ENCODE peak calls at places on chromosomes 7 and 10, in six cellular contexts. N, E, P, J, D and F are unnamed samples.
A peak's percentile ranks its signal among the peaks of the same experiment; 100 is the strongest.

GRCh38 chr10:48518412-48518811 is 86.5 kb downstream of the ARHGAP22 start:
- DNase-seq in N (no peak), E (no peak), P (no peak), J (no peak), D (no peak), F (no peak)

GRCh38 chr7:34165927-34166550 is 260.7 kb downstream of the BMPER start:
- DNase-seq in N (no peak), E (peak; percentile 35), P (peak; percentile 65), J (peak; percentile 60), D (no peak), F (no peak)

GRCh38 chr10:52883996-52884871 is 111.7 kb upstream of the MBL2 start:
- DNase-seq in N (peak; percentile 85), E (peak; percentile 78), P (peak; percentile 73), J (peak; percentile 67), D (peak; percentile 75), F (peak; percentile 77)

GRCh38 chr10:70459061-70459770 is 17.7 kb upstream of the NODAL start:
- DNase-seq in N (no peak), E (no peak), P (no peak), J (no peak), D (no peak), F (peak; percentile 64)

GRCh38 chr7:50208335-50208982 is 96.1 kb upstream of the IKZF1 start:
- DNase-seq in N (no peak), E (no peak), P (no peak), J (no peak), D (no peak), F (no peak)

GRCh38 chr7:98229441-98229840 is 18.2 kb downstream of the BHLHA15 start:
- DNase-seq in N (no peak), E (no peak), P (no peak), J (no peak), D (no peak), F (no peak)

GRCh38 chr7:23654508-23654907 is 25.5 kb upstream of the FAM221A start:
- DNase-seq in N (no peak), E (peak; percentile 32), P (no peak), J (peak; percentile 31), D (no peak), F (peak; percentile 65)

GRCh38 chr10:59006511-59007306 is 169.7 kb upstream of the PHYHIPL start:
- DNase-seq in N (no peak), E (no peak), P (peak; percentile 32), J (peak; percentile 48), D (no peak), F (no peak)

GRCh38 chr7:44963526-44964290 is 15.1 kb downstream of the MYO1G start:
- DNase-seq in N (no peak), E (no peak), P (no peak), J (no peak), D (no peak), F (peak; percentile 27)

GRCh38 chr7:118250860-118251494 is 26.5 kb downstream of the ANKRD7 start:
- DNase-seq in N (no peak), E (no peak), P (no peak), J (no peak), D (no peak), F (no peak)

GRCh38 chr7:130369110-130369711 is 11.1 kb upstream of the CPA1 start:
- DNase-seq in N (no peak), E (peak; percentile 58), P (peak; percentile 92), J (peak; percentile 75), D (no peak), F (no peak)

GRCh38 chr10:8544057-8544380 is 489.5 kb downstream of the GATA3 start:
- DNase-seq in N (no peak), E (peak; percentile 90), P (no peak), J (no peak), D (no peak), F (no peak)

GRCh38 chr10:64219271-64220025 is 698.2 kb downstream of the REEP3 start:
- DNase-seq in N (no peak), E (no peak), P (no peak), J (no peak), D (no peak), F (no peak)

GRCh38 chr7:105580022-105580740 is 1.1 kb downstream of the EFCAB10 start:
- DNase-seq in N (no peak), E (peak; percentile 47), P (no peak), J (no peak), D (no peak), F (no peak)

GRCh38 chr10:114623155-114623554 is 34.9 kb downstream of the ABLIM1 start:
- DNase-seq in N (no peak), E (no peak), P (no peak), J (no peak), D (no peak), F (no peak)

GRCh38 chr7:151061241-151062110 is 2.1 kb downstream of the SLC4A2 start:
- DNase-seq in N (no peak), E (no peak), P (peak; percentile 34), J (no peak), D (no peak), F (peak; percentile 54)

GRCh38 chr7:43199333-43199732 is 86.9 kb downstream of the HECW1 start:
- DNase-seq in N (no peak), E (no peak), P (peak; percentile 58), J (peak; percentile 54), D (no peak), F (no peak)

GRCh38 chr7:81887098-81887497 is 117.3 kb upstream of the HGF start:
- DNase-seq in N (no peak), E (no peak), P (no peak), J (peak; percentile 50), D (no peak), F (no peak)

GRCh38 chr7:80851896-80852476 is 66.9 kb downstream of the SEMA3C start:
- DNase-seq in N (no peak), E (peak; percentile 38), P (peak; percentile 78), J (peak; percentile 83), D (no peak), F (no peak)

GRCh38 chr10:65142641-65143435 is 1621.6 kb downstream of the REEP3 start:
- DNase-seq in N (no peak), E (no peak), P (no peak), J (no peak), D (no peak), F (no peak)

GRCh38 chr7:55246181-55246580 is 119.0 kb upstream of the LANCL2 start:
- DNase-seq in N (no peak), E (no peak), P (no peak), J (peak; percentile 81), D (no peak), F (no peak)

GRCh38 chr10:88828310-88828709 is 23.3 kb downstream of the ANKRD22 start:
- DNase-seq in N (no peak), E (no peak), P (no peak), J (peak; percentile 38), D (no peak), F (no peak)

GRCh38 chr7:20213378-20213777 is 3.8 kb downstream of the MACC1 start:
- DNase-seq in N (no peak), E (no peak), P (no peak), J (no peak), D (no peak), F (no peak)

GRCh38 chr10:51389415-51390342 is 309.7 kb downstream of the CSTF2T start:
- DNase-seq in N (peak; percentile 33), E (peak; percentile 5), P (peak; percentile 59), J (peak; percentile 99), D (peak; percentile 44), F (peak; percentile 68)

GRCh38 chr10:60299390-60299778 is 90.3 kb downstream of the ANK3 start:
- DNase-seq in N (no peak), E (no peak), P (no peak), J (no peak), D (no peak), F (no peak)

GRCh38 chr10:29304259-29305030 is 15.6 kb downstream of the LYZL1 start:
- DNase-seq in N (peak; percentile 15), E (peak; percentile 42), P (peak; percentile 80), J (peak; percentile 70), D (peak; percentile 79), F (peak; percentile 54)

GRCh38 chr10:6151087-6151977 is 51.4 kb upstream of the PFKFB3 start:
- DNase-seq in N (peak; percentile 61), E (peak; percentile 43), P (peak; percentile 76), J (peak; percentile 69), D (no peak), F (peak; percentile 89)
- H3K9ac ChIP-seq in N (no peak overlapping the region), E (no peak overlapping the region), P (peak overlapping the region; percentile 18), J (no peak overlapping the region), D (peak overlapping the region; percentile 73), F (no peak overlapping the region)

GRCh38 chr7:30026229-30027064 is at the start of gene FKBP14:
- DNase-seq in N (peak; percentile 97), E (peak; percentile 99), P (peak; percentile 100), J (peak; percentile 100), D (peak; percentile 96), F (peak; percentile 99)

GRCh38 chr7:30022991-30023390 is 3.5 kb downstream of the FKBP14 start:
- DNase-seq in N (no peak), E (no peak), P (no peak), J (no peak), D (no peak), F (no peak)

GRCh38 chr7:30020535-30020934 is 6.0 kb downstream of the FKBP14 start:
- DNase-seq in N (no peak), E (no peak), P (no peak), J (no peak), D (no peak), F (no peak)

GRCh38 chr7:30027065-30027456 is 559 bp upstream of the FKBP14 start:
- DNase-seq in N (no peak), E (peak; percentile 27), P (no peak), J (peak; percentile 57), D (no peak), F (no peak)

DNA sequence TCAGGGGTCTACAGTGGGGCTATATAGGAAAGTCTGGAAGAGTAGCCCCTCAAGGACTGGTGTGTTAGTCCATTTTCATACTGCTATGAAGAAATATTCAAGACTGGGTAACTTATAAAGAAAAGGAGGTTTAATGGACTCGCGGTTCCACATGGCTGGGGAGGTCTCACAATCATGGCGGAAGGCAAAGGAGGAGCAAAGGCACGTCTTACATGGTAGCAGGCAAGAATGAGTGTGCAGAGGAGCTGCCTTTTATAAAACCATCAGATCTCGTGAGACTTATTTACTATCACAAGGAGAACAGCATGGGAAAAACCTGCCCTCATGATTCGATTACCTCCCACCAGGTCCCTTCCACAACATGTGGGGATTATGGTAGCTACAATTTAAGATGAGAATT is 3.0 kb downstream of the FKBP14 start:
- DNase-seq in N (no peak), E (no peak), P (no peak), J (no peak), D (no peak), F (no peak)
- H4K91ac ChIP-seq in N (no peak overlapping the region), E (no peak overlapping the region), P (no peak overlapping the region), J (no peak overlapping the region), D (no peak overlapping the region), F (no peak overlapping the region)

DNA sequence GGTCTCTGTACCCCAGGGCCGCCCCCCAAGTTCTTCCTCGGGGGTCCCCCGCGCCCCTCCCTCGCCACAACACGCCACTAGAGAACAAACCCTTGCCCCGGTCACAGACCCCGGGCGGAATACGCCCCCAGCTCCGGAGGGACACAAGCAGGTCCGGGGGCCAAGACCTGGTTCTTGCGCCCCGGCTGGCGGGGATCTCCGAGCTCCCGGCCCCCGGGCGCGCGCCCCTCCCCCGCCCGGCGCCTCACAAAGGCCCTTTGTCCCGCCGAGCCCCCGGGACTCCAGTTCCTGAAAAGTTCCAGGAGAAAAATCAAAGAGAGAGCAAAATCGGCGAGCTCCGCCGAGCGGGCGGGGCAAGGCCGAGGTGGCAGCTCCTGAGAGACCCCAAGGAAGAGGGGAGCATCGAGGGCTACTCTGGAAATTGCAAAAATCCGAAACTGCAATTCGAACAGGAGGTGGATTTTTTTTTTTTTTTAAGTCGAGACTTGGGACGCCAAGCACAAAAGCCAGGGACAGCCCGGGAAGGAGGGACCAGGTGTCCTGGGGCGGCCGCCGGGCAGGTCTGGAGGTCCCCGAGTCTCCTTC is 4.0 kb downstream of the TNRC18 start:
- DNase-seq in N (no peak), E (no peak), P (peak; percentile 34), J (no peak), D (peak; percentile 73), F (peak; percentile 53)
- H3K23ac ChIP-seq in N (no peak overlapping the region), E (no peak overlapping the region), P (peak overlapping the region; percentile 79), J (peak overlapping the region; percentile 90), D (peak overlapping the region; percentile 80), F (no peak overlapping the region)

GRCh38 chr10:14601872-14602725 is 172.6 kb downstream of the FAM107B start:
- DNase-seq in N (no peak), E (peak; percentile 87), P (peak; percentile 94), J (peak; percentile 84), D (no peak), F (peak; percentile 20)
- H3K9ac ChIP-seq in N (no peak overlapping the region), E (no peak overlapping the region), P (no peak overlapping the region), J (peak overlapping the region; percentile 94), D (no peak overlapping the region), F (no peak overlapping the region)